ENCODE peak calls at places on chromosomes 16 and 17, in ten cellular contexts. U is CD8-positive, alpha-beta memory T cell; A is left colon; G is ACHN; R is fibroblast of mammary gland; T is T-helper 1 cell; V is right cardiac atrium; B is NCI-H748 treated with DMSO at 0.1 percent for 48 hours; I is CD4-positive, CD25-positive, alpha-beta regulatory T cell; H is RWPE1. X is an unnamed sample.

GRCh38 chr17:5703736-5704135 is 119.4 kb upstream of the NLRP1 start:
- DNase-seq in G (no peak), I (no peak), R (no peak), H (no peak), A (no peak), U (no peak), V (no peak), T (no peak), B (no peak), X (no peak)

GRCh38 chr17:60602871-60603270 is 2.9 kb downstream of the PPM1D start:
- DNase-seq in A (no peak), I (no peak), U (no peak), H (no peak), R (no peak), V (no peak), T (no peak), B (no peak), G (no peak), X (no peak)

GRCh38 chr16:79001156-79001997 is 599.2 kb downstream of the MAF start:
- DNase-seq in R (no peak), B (no peak), T (no peak), G (no peak), I (no peak), V (no peak), U (no peak), A (no peak), H (no peak), X (no peak)

GRCh38 chr16:1333149-1333812 is at the start of gene BAIAP3:
- DNase-seq in I (peak; percentile 46), A (no peak), B (no peak), V (peak; percentile 48), H (peak; percentile 73), T (peak; percentile 59), U (peak; percentile 49), G (peak; percentile 36), R (no peak), X (no peak)

GRCh38 chr17:75404739-75405364 is 626 bp downstream of the GRB2 start:
- DNase-seq in B (peak; percentile 7), V (peak; percentile 40), U (peak; percentile 32), G (peak; percentile 55), A (peak; percentile 55), T (peak; percentile 39), R (peak; percentile 45), H (peak; percentile 35), I (peak; percentile 64), X (peak; percentile 28)

GRCh38 chr16:17476414-17477259 is 5.9 kb upstream of the XYLT1 start:
- DNase-seq in H (peak; percentile 77), A (peak; percentile 56), V (no peak), G (peak; percentile 76), B (peak; percentile 22), T (peak; percentile 18), I (peak; percentile 62), U (no peak), R (peak; percentile 74), X (no peak)

GRCh38 chr16:3804426-3805016 is 76.0 kb downstream of the CREBBP start:
- DNase-seq in T (no peak), H (no peak), I (no peak), B (no peak), R (no peak), V (no peak), U (no peak), G (no peak), A (no peak), X (no peak)

GRCh38 chr16:76748698-76749097 is 442.3 kb upstream of the MON1B start:
- DNase-seq in R (no peak), G (no peak), V (no peak), U (no peak), I (no peak), A (no peak), H (no peak), T (no peak), B (peak; percentile 72), X (no peak)

GRCh38 chr17:20979792-20980083 is 63.1 kb downstream of the USP22 start:
- DNase-seq in A (no peak), G (no peak), B (no peak), U (no peak), I (no peak), R (no peak), T (no peak), V (no peak), H (no peak), X (no peak)

GRCh38 chr17:29195465-29196081 is 15.4 kb upstream of the MYO18A start:
- DNase-seq in A (no peak), U (no peak), R (no peak), T (no peak), I (no peak), G (no peak), B (no peak), H (no peak), V (no peak), X (no peak)

GRCh38 chr17:82104797-82105416 is 6.9 kb upstream of the FASN start:
- DNase-seq in T (no peak), B (no peak), R (no peak), V (no peak), I (no peak), H (no peak), G (no peak), A (no peak), U (no peak), X (no peak)

GRCh38 chr17:78013683-78014467 is 55.4 kb downstream of the TNRC6C start:
- DNase-seq in A (no peak), G (peak; percentile 64), R (peak; percentile 80), T (peak; percentile 27), B (peak; percentile 19), H (peak; percentile 49), I (peak; percentile 80), U (peak; percentile 35), V (no peak), X (no peak)

GRCh38 chr17:1078062-1078711 is 81.3 kb downstream of the TIMM22 start:
- DNase-seq in I (no peak), R (no peak), G (no peak), A (no peak), T (no peak), H (no peak), B (no peak), U (no peak), V (no peak), X (no peak)

GRCh38 chr16:10806698-10807097 is 11.9 kb downstream of the TVP23A start:
- DNase-seq in A (no peak), U (no peak), I (no peak), V (no peak), B (no peak), R (no peak), G (no peak), H (no peak), T (no peak), X (no peak)

GRCh38 chr16:29962344-29962994 is 590 bp downstream of the TMEM219 start:
- DNase-seq in U (no peak), R (peak; percentile 40), G (peak; percentile 43), V (peak; percentile 20), T (no peak), I (peak; percentile 17), A (peak; percentile 47), H (peak; percentile 19), B (no peak), X (no peak)

GRCh38 chr17:82468692-82469091 is 10.2 kb downstream of the NARF start:
- DNase-seq in I (no peak), A (no peak), U (no peak), T (no peak), H (no peak), G (no peak), R (no peak), V (no peak), B (no peak), X (no peak)

GRCh38 chr17:66169839-66170238 is 22.1 kb downstream of the CEP112 start:
- DNase-seq in R (no peak), I (no peak), T (no peak), U (no peak), A (no peak), V (no peak), H (no peak), B (no peak), G (no peak), X (no peak)

GRCh38 chr17:8210761-8211458 is 535 bp upstream of the AURKB start:
- DNase-seq in A (no peak), T (no peak), V (no peak), U (no peak), R (peak; percentile 43), I (no peak), B (no peak), G (peak; percentile 22), H (no peak), X (no peak)

GRCh38 chr17:82645516-82645915 is 2.7 kb downstream of the WDR45B start:
- DNase-seq in B (no peak), V (no peak), G (peak; percentile 52), U (no peak), I (no peak), R (peak; percentile 66), T (no peak), A (no peak), H (no peak), X (no peak)

GRCh38 chr16:57534337-57534880 is 2.0 kb downstream of the CCDC102A start:
- DNase-seq in T (no peak), H (no peak), B (no peak), U (no peak), I (no peak), G (no peak), A (no peak), R (no peak), V (no peak), X (no peak)

GRCh38 chr17:76397687-76398522 is 13.5 kb downstream of the SPHK1 start:
- DNase-seq in A (peak; percentile 79), B (peak; percentile 16), T (peak; percentile 67), R (peak; percentile 89), H (peak; percentile 73), V (peak; percentile 89), U (peak; percentile 76), G (peak; percentile 92), I (peak; percentile 83), X (peak; percentile 48)

GRCh38 chr17:76872221-76872873 is 4.1 kb downstream of the MGAT5B start:
- DNase-seq in G (peak; percentile 99), V (no peak), A (no peak), U (no peak), B (no peak), T (no peak), I (no peak), R (peak; percentile 79), H (peak; percentile 96), X (no peak)

GRCh38 chr16:16127469-16128116 is 95.7 kb downstream of the ABCC6 start:
- DNase-seq in A (peak; percentile 45), T (peak; percentile 41), U (peak; percentile 42), R (peak; percentile 70), B (no peak), I (peak; percentile 73), V (peak; percentile 55), G (peak; percentile 81), H (peak; percentile 77), X (peak; percentile 18)

GRCh38 chr17:13104576-13104975 is 86.7 kb upstream of the ELAC2 start:
- DNase-seq in U (no peak), H (no peak), A (no peak), B (no peak), R (no peak), I (no peak), G (no peak), V (no peak), T (no peak), X (no peak)

GRCh38 chr16:72203401-72203800 is 31.4 kb upstream of the PMFBP1 start:
- DNase-seq in I (peak; percentile 66), U (no peak), H (peak; percentile 11), R (peak; percentile 56), V (peak; percentile 15), A (no peak), B (no peak), T (no peak), G (no peak), X (no peak)

GRCh38 chr16:28867241-28867640 is 3.6 kb downstream of the SH2B1 start:
- DNase-seq in T (no peak), V (no peak), R (no peak), I (no peak), G (no peak), H (no peak), B (no peak), U (no peak), A (no peak), X (no peak)

GRCh38 chr17:67245073-67245693 is at the start of gene HELZ:
- DNase-seq in H (peak; percentile 82), A (peak; percentile 81), I (peak; percentile 88), B (peak; percentile 68), R (peak; percentile 78), U (peak; percentile 76), T (peak; percentile 69), G (peak; percentile 90), V (peak; percentile 67), X (peak; percentile 68)

GRCh38 chr17:50487213-50488096 is 8.8 kb downstream of the RSAD1 start:
- DNase-seq in T (no peak), R (peak; percentile 24), G (peak; percentile 51), U (no peak), B (no peak), A (peak; percentile 15), V (no peak), H (peak; percentile 90), I (no peak), X (no peak)

X was measured in T-helper 22 cell.